ENCODE peak calls at places on chromosomes 4 and X, in five cellular contexts. D is HCT116, T is neural crest cell, F is hepatocyte, W is uterus. J is an unnamed sample.

GRCh38 chrX:50812995-50813842 is 775 bp downstream of the SHROOM4 start:
- DNase-seq in D (no peak), T (peak; percentile 6), F (peak; percentile 52), W (peak; percentile 14), J (peak; percentile 82)

GRCh38 chrX:69538321-69538876 is 34.3 kb downstream of the NALF2 start:
- DNase-seq in D (peak; percentile 29), T (peak; percentile 72), F (peak; percentile 83), W (peak; percentile 61), J (peak; percentile 91)

GRCh38 chr4:26590639-26591038 is 6.8 kb downstream of the TBC1D19 start:
- DNase-seq in D (peak; percentile 60), T (no peak), F (no peak), W (no peak), J (no peak)

GRCh38 chrX:45232139-45232538 is 31.5 kb upstream of the DIPK2B start:
- DNase-seq in D (no peak), T (no peak), F (no peak), W (no peak), J (no peak)

GRCh38 chr4:128573781-128574508 is 235.6 kb upstream of the JADE1 start:
- DNase-seq in D (no peak), T (no peak), F (peak; percentile 46), W (no peak), J (no peak)

GRCh38 chr4:3701271-3702083 is 64.7 kb upstream of the ADRA2C start:
- DNase-seq in D (no peak), T (no peak), F (no peak), W (no peak), J (peak; percentile 56)

GRCh38 chr4:118941799-118942198 is 53.1 kb downstream of the SYNPO2 start:
- DNase-seq in D (no peak), T (no peak), F (no peak), W (no peak), J (no peak)

GRCh38 chr4:73709461-73710033 is 30.8 kb upstream of the CXCL8 start:
- DNase-seq in D (no peak), T (no peak), F (no peak), W (no peak), J (no peak)

GRCh38 chr4:47741200-47741599 is 96.7 kb downstream of the CORIN start:
- DNase-seq in D (no peak), T (no peak), F (no peak), W (no peak), J (no peak)

GRCh38 chr4:86403575-86403974 is 43.7 kb upstream of the MAPK10 start:
- DNase-seq in D (no peak), T (no peak), F (no peak), W (no peak), J (no peak)

GRCh38 chr4:133493776-133494175 is 344.7 kb downstream of the PCDH10 start:
- DNase-seq in D (no peak), T (no peak), F (no peak), W (no peak), J (no peak)

GRCh38 chr4:158090323-158090722 is 82.5 kb downstream of the GASK1B start:
- DNase-seq in D (no peak), T (no peak), F (no peak), W (no peak), J (no peak)

GRCh38 chr4:169156392-169156791 is 114.4 kb downstream of the SH3RF1 start:
- DNase-seq in D (no peak), T (no peak), F (no peak), W (no peak), J (no peak)

GRCh38 chrX:49291615-49292337 is 11.7 kb upstream of the GAGE10 start:
- DNase-seq in D (peak; percentile 51), T (peak; percentile 67), F (peak; percentile 65), W (peak; percentile 54), J (peak; percentile 84)

GRCh38 chrX:77785400-77785745 is 643 bp downstream of the ATRX start:
- DNase-seq in D (no peak), T (peak; percentile 9), F (peak; percentile 20), W (peak; percentile 22), J (no peak)

GRCh38 chr4:153232768-153233167 is 28.5 kb downstream of the TRIM2 start:
- DNase-seq in D (peak; percentile 27), T (no peak), F (peak; percentile 43), W (no peak), J (no peak)

GRCh38 chrX:81586091-81586490 is 384.2 kb downstream of the SH3BGRL start:
- DNase-seq in D (no peak), T (no peak), F (no peak), W (no peak), J (no peak)

GRCh38 chr4:2249526-2249991 is 7.6 kb upstream of the HAUS3 start:
- DNase-seq in D (no peak), T (no peak), F (peak; percentile 2), W (no peak), J (peak; percentile 72)

GRCh38 chrX:150779367-150779766 is 86.2 kb downstream of the MTMR1 start:
- DNase-seq in D (no peak), T (no peak), F (no peak), W (no peak), J (no peak)

GRCh38 chr4:4569036-4569435 is 27.2 kb upstream of the STX18 start:
- DNase-seq in D (no peak), T (no peak), F (no peak), W (no peak), J (no peak)

GRCh38 chrX:135484636-135485289 is 35.7 kb upstream of the INTS6L start:
- DNase-seq in D (peak; percentile 21), T (no peak), F (peak; percentile 45), W (peak; percentile 15), J (no peak)

GRCh38 chr4:47705326-47705981 is 132.4 kb downstream of the CORIN start:
- DNase-seq in D (no peak), T (no peak), F (peak; percentile 20), W (no peak), J (no peak)

GRCh38 chr4:156168288-156168687 is 214.6 kb upstream of the CTSO start:
- DNase-seq in D (no peak), T (no peak), F (no peak), W (no peak), J (no peak)

GRCh38 chr4:138645289-138645688 is 370.3 kb upstream of the NOCT start:
- DNase-seq in D (no peak), T (no peak), F (no peak), W (no peak), J (no peak)

GRCh38 chrX:47232803-47233332 is at the start of gene USP11:
- DNase-seq in D (no peak), T (peak; percentile 61), F (peak; percentile 83), W (peak; percentile 58), J (no peak)

J was measured in spleen.